ENCODE peak calls at places on chromosomes 12 and 14, in ten cellular contexts. One of them, this sample, is unnamed.

GRCh38 chr14:103105580-103106168 is 11.1 kb downstream of the EXOC3L4 start:
- DNase-seq in WERI-Rb-1: peak; percentile 69
- DNase-seq in AG08395: no peak
- DNase-seq in amygdala: no peak
- DNase-seq in GM20000: peak; percentile 74
- DNase-seq in effector memory CD4-positive, alpha-beta T cell: no peak
- DNase-seq in cardiac fibroblast: no peak
- DNase-seq in tibial nerve: no peak
- DNase-seq in MCF 10A: no peak
- DNase-seq in NCI-H2081: no peak
- DNase-seq in this sample: no peak

GRCh38 chr14:20455355-20456300 is 602 bp downstream of the APEX1 start:
- DNase-seq in amygdala: no peak
- DNase-seq in cardiac fibroblast: peak; percentile 91
- DNase-seq in AG08395: peak; percentile 65
- DNase-seq in tibial nerve: no peak
- DNase-seq in GM20000: peak; percentile 63
- DNase-seq in effector memory CD4-positive, alpha-beta T cell: no peak
- DNase-seq in MCF 10A: peak; percentile 84
- DNase-seq in WERI-Rb-1: peak; percentile 83
- DNase-seq in NCI-H2081: peak; percentile 75
- DNase-seq in this sample: peak; percentile 76

GRCh38 chr12:32455607-32456063 is 56.3 kb downstream of the FGD4 start:
- DNase-seq in effector memory CD4-positive, alpha-beta T cell: no peak
- DNase-seq in cardiac fibroblast: peak; percentile 88
- DNase-seq in tibial nerve: no peak
- DNase-seq in amygdala: no peak
- DNase-seq in NCI-H2081: peak; percentile 57
- DNase-seq in MCF 10A: peak; percentile 75
- DNase-seq in AG08395: peak; percentile 75
- DNase-seq in GM20000: peak; percentile 54
- DNase-seq in WERI-Rb-1: no peak
- DNase-seq in this sample: no peak

GRCh38 chr14:100896369-100897060 is 7.0 kb downstream of the RTL1 start:
- DNase-seq in cardiac fibroblast: no peak
- DNase-seq in tibial nerve: no peak
- DNase-seq in effector memory CD4-positive, alpha-beta T cell: no peak
- DNase-seq in MCF 10A: no peak
- DNase-seq in GM20000: no peak
- DNase-seq in amygdala: no peak
- DNase-seq in WERI-Rb-1: no peak
- DNase-seq in NCI-H2081: no peak
- DNase-seq in AG08395: no peak
- DNase-seq in this sample: no peak

GRCh38 chr14:56581041-56581727 is 1.6 kb downstream of the TMEM260 start:
- DNase-seq in GM20000: peak; percentile 22
- DNase-seq in tibial nerve: no peak
- DNase-seq in cardiac fibroblast: no peak
- DNase-seq in NCI-H2081: no peak
- DNase-seq in WERI-Rb-1: no peak
- DNase-seq in effector memory CD4-positive, alpha-beta T cell: no peak
- DNase-seq in amygdala: no peak
- DNase-seq in MCF 10A: no peak
- DNase-seq in AG08395: no peak
- DNase-seq in this sample: no peak

GRCh38 chr14:97444248-97444647 is 647.1 kb downstream of the VRK1 start:
- DNase-seq in tibial nerve: no peak
- DNase-seq in WERI-Rb-1: no peak
- DNase-seq in amygdala: no peak
- DNase-seq in cardiac fibroblast: no peak
- DNase-seq in AG08395: no peak
- DNase-seq in MCF 10A: no peak
- DNase-seq in NCI-H2081: no peak
- DNase-seq in GM20000: no peak
- DNase-seq in effector memory CD4-positive, alpha-beta T cell: no peak
- DNase-seq in this sample: no peak

GRCh38 chr14:22807432-22808087 is 7.7 kb downstream of the SLC7A7 start:
- DNase-seq in AG08395: no peak
- DNase-seq in effector memory CD4-positive, alpha-beta T cell: no peak
- DNase-seq in cardiac fibroblast: no peak
- DNase-seq in tibial nerve: no peak
- DNase-seq in amygdala: no peak
- DNase-seq in MCF 10A: no peak
- DNase-seq in WERI-Rb-1: no peak
- DNase-seq in GM20000: no peak
- DNase-seq in NCI-H2081: no peak
- DNase-seq in this sample: no peak

GRCh38 chr12:131094831-131095805 is 141.4 kb downstream of the ADGRD1 start:
- DNase-seq in amygdala: no peak
- DNase-seq in GM20000: no peak
- DNase-seq in MCF 10A: no peak
- DNase-seq in cardiac fibroblast: no peak
- DNase-seq in NCI-H2081: no peak
- DNase-seq in effector memory CD4-positive, alpha-beta T cell: no peak
- DNase-seq in AG08395: no peak
- DNase-seq in tibial nerve: peak; percentile 12
- DNase-seq in WERI-Rb-1: peak; percentile 2
- DNase-seq in this sample: no peak

GRCh38 chr14:102923201-102923919 is 897 bp downstream of the AMN start:
- DNase-seq in tibial nerve: no peak
- DNase-seq in NCI-H2081: no peak
- DNase-seq in cardiac fibroblast: no peak
- DNase-seq in MCF 10A: no peak
- DNase-seq in amygdala: no peak
- DNase-seq in WERI-Rb-1: no peak
- DNase-seq in GM20000: no peak
- DNase-seq in AG08395: no peak
- DNase-seq in effector memory CD4-positive, alpha-beta T cell: no peak
- DNase-seq in this sample: no peak

GRCh38 chr12:67991158-67991557 is 1.9 kb downstream of the IFNG-AS1 start:
- DNase-seq in amygdala: no peak
- DNase-seq in MCF 10A: no peak
- DNase-seq in NCI-H2081: no peak
- DNase-seq in GM20000: peak; percentile 38
- DNase-seq in WERI-Rb-1: no peak
- DNase-seq in cardiac fibroblast: no peak
- DNase-seq in tibial nerve: no peak
- DNase-seq in effector memory CD4-positive, alpha-beta T cell: peak; percentile 6
- DNase-seq in AG08395: no peak
- DNase-seq in this sample: peak; percentile 9

GRCh38 chr14:101178184-101179072 is 274.9 kb upstream of the RTL1 start:
- DNase-seq in MCF 10A: no peak
- DNase-seq in WERI-Rb-1: no peak
- DNase-seq in cardiac fibroblast: no peak
- DNase-seq in NCI-H2081: no peak
- DNase-seq in GM20000: no peak
- DNase-seq in tibial nerve: no peak
- DNase-seq in amygdala: no peak
- DNase-seq in AG08395: no peak
- DNase-seq in effector memory CD4-positive, alpha-beta T cell: no peak
- DNase-seq in this sample: no peak

GRCh38 chr14:75223664-75224154 is 47.3 kb upstream of the TMED10 start:
- DNase-seq in effector memory CD4-positive, alpha-beta T cell: no peak
- DNase-seq in GM20000: peak; percentile 36
- DNase-seq in MCF 10A: no peak
- DNase-seq in AG08395: no peak
- DNase-seq in NCI-H2081: no peak
- DNase-seq in amygdala: no peak
- DNase-seq in WERI-Rb-1: peak; percentile 91
- DNase-seq in tibial nerve: no peak
- DNase-seq in cardiac fibroblast: no peak
- DNase-seq in this sample: no peak

This sample was measured in T-helper 1 cell.